ENCODE peak calls at places on chromosomes 11 and 22, in five cellular contexts. F is HEK293T, X is kidney tubule cell, B is AG09309, R is AG04450. Z is an unnamed sample.

GRCh38 chr22:26367402-26368245 is 61.4 kb upstream of the ASPHD2 start:
- DNase-seq in R (no peak), F (peak), X (peak), B (no peak), Z (peak)

GRCh38 chr22:45762545-45763235 is 91.1 kb downstream of the ATXN10 start:
- DNase-seq in R (no peak), X (no peak), F (no peak), B (no peak), Z (no peak)

GRCh38 chr11:23192256-23192655 is 332.0 kb upstream of the CCDC179 start:
- DNase-seq in X (no peak), B (no peak), F (no peak), R (no peak), Z (no peak)

GRCh38 chr22:19807161-19807913 is 46.8 kb downstream of the TBX1 start:
- DNase-seq in B (no peak), R (no peak), X (no peak), F (no peak), Z (no peak)

GRCh38 chr11:76170473-76170872 is 35.8 kb downstream of the WNT11 start:
- DNase-seq in R (no peak), B (no peak), X (no peak), F (no peak), Z (no peak)

GRCh38 chr11:27116684-27117083 is 76.1 kb downstream of the BBOX1 start:
- DNase-seq in X (peak), B (peak), R (no peak), F (peak), Z (no peak)

GRCh38 chr11:128509990-128510389 is 77.4 kb downstream of the ETS1 start:
- DNase-seq in B (no peak), X (no peak), F (no peak), R (no peak), Z (no peak)

GRCh38 chr11:99505319-99505718 is 484.6 kb downstream of the CNTN5 start:
- DNase-seq in B (peak), F (no peak), R (peak), X (no peak), Z (no peak)

GRCh38 chr11:67355794-67356550 is 2.6 kb upstream of the POLD4 start:
- DNase-seq in B (no peak), X (peak), R (no peak), F (no peak), Z (no peak)

GRCh38 chr22:41822289-41823057 is 10.4 kb upstream of the SREBF2 start:
- DNase-seq in R (no peak), F (peak), B (peak), X (peak), Z (peak)

GRCh38 chr11:2258501-2259465 is 11.6 kb downstream of the ASCL2 start:
- DNase-seq in R (no peak), F (peak), X (no peak), B (no peak), Z (no peak)

GRCh38 chr11:26331911-26332571 is at the start of gene ANO3:
- DNase-seq in F (peak), R (peak), X (peak), B (peak), Z (no peak)

GRCh38 chr22:32745251-32745995 is 56.1 kb upstream of the TIMP3 start:
- DNase-seq in F (no peak), R (no peak), B (peak), X (peak), Z (no peak)

GRCh38 chr11:60485987-60486386 is 6.6 kb upstream of the MS4A12 start:
- DNase-seq in X (peak), R (no peak), B (no peak), F (peak), Z (peak)

GRCh38 chr22:20031732-20032406 is 11.0 kb downstream of the TANGO2 start:
- DNase-seq in F (no peak), X (no peak), R (no peak), B (no peak), Z (no peak)

GRCh38 chr11:29641201-29641600 is 375.6 kb downstream of the KCNA4 start:
- DNase-seq in B (no peak), X (peak), R (no peak), F (no peak), Z (no peak)

GRCh38 chr11:78806214-78807004 is 231.7 kb upstream of the NARS2 start:
- DNase-seq in R (no peak), B (no peak), F (no peak), X (peak), Z (no peak)

GRCh38 chr11:65559951-65560537 is 1.9 kb upstream of the LTBP3 start:
- DNase-seq in F (no peak), X (peak), B (no peak), R (no peak), Z (no peak)

GRCh38 chr22:42697542-42698013 is 23.1 kb downstream of the A4GALT start:
- DNase-seq in B (no peak), X (peak), R (peak), F (no peak), Z (no peak)

GRCh38 chr22:28792491-28793383 is 7.6 kb downstream of the XBP1 start:
- DNase-seq in X (no peak), R (no peak), B (no peak), F (no peak), Z (peak)

GRCh38 chr11:115112779-115113178 is 391.4 kb downstream of the CADM1 start:
- DNase-seq in R (no peak), F (no peak), X (no peak), B (no peak), Z (no peak)

GRCh38 chr11:100860318-100860896 is 173.3 kb downstream of the ARHGAP42 start:
- DNase-seq in R (no peak), F (no peak), B (no peak), X (no peak), Z (no peak)

GRCh38 chr11:21640491-21640890 is 552.4 kb upstream of the ANO5 start:
- DNase-seq in B (no peak), X (no peak), F (no peak), R (no peak), Z (no peak)

GRCh38 chr11:110928373-110928772 is 216.1 kb upstream of the ARHGAP20 start:
- DNase-seq in X (no peak), B (no peak), F (no peak), R (no peak), Z (no peak)

GRCh38 chr11:6273188-6273587 is 13.6 kb downstream of the CCKBR start:
- DNase-seq in B (no peak), F (no peak), R (no peak), X (no peak), Z (no peak)

GRCh38 chr11:45319077-45319476 is 32.9 kb upstream of the SYT13 start:
- DNase-seq in R (no peak), B (no peak), F (no peak), X (peak), Z (no peak)

GRCh38 chr22:37228106-37229011 is 15.7 kb downstream of the RAC2 start:
- DNase-seq in B (no peak), F (no peak), X (peak), R (no peak), Z (no peak)

GRCh38 chr11:44977493-44977984 is 26.9 kb upstream of the TP53I11 start:
- DNase-seq in F (peak), R (no peak), B (no peak), X (no peak), Z (peak)

GRCh38 chr11:106281455-106282173 is 204.2 kb downstream of the AASDHPPT start:
- DNase-seq in X (peak), F (no peak), B (peak), R (peak), Z (no peak)

Z was measured in DND-41.